ENCODE peak calls at places on chromosomes 3 and 15, in six cellular contexts. F is neuronal stem cell, W is Peyer's patch, L is heart right ventricle, E is transverse colon, G is breast epithelium. Q is an unnamed sample. For H3K4me1, the result is how much of the 10 kb centered on the place peaks cover.

GRCh38 chr3:49805884-49806701 is 3.0 kb downstream of the INKA1 start:
- DNase-seq in F (no peak), W (peak), L (peak), E (peak), G (no peak), Q (peak)

GRCh38 chr3:10263549-10264363 is 15.5 kb downstream of the TATDN2 start:
- DNase-seq in F (no peak), W (peak), L (no peak), E (peak), G (no peak), Q (peak)

GRCh38 chr3:187852842-187853727 is 107.8 kb upstream of the BCL6 start:
- DNase-seq in F (no peak), W (no peak), L (no peak), E (peak), G (no peak), Q (no peak)

GRCh38 chr3:171879472-171879871 is 36.3 kb downstream of the TMEM212 start:
- DNase-seq in F (no peak), W (no peak), L (no peak), E (no peak), G (no peak), Q (no peak)

GRCh38 chr15:75454471-75455418 is 3.3 kb upstream of the SIN3A start:
- DNase-seq in F (peak), W (peak), L (no peak), E (peak), G (peak), Q (peak)

GRCh38 chr15:44033894-44034293 is 161.2 kb downstream of the FRMD5 start:
- DNase-seq in F (no peak), W (no peak), L (no peak), E (no peak), G (no peak), Q (no peak)

GRCh38 chr3:176167272-176167671 is 1030.0 kb downstream of the TBL1XR1 start:
- DNase-seq in F (no peak), W (no peak), L (no peak), E (no peak), G (no peak), Q (no peak)

GRCh38 chr3:138960417-138960852 is 13.4 kb downstream of the FOXL2NB start:
- DNase-seq in F (no peak), W (no peak), L (no peak), E (no peak), G (no peak), Q (no peak)

GRCh38 chr3:62665627-62666433 is 209.4 kb downstream of the CADPS start:
- DNase-seq in F (peak), W (no peak), L (peak), E (peak), G (peak), Q (peak)

GRCh38 chr15:101063891-101064794 is 145.0 kb downstream of the LRRK1 start:
- DNase-seq in F (no peak), W (no peak), L (peak), E (peak), G (no peak), Q (no peak)

GRCh38 chr15:58988011-58988785 is 735 bp downstream of the RNF111 start:
- DNase-seq in F (peak), W (peak), L (peak), E (peak), G (peak), Q (peak)

GRCh38 chr3:103918336-103918735 is 1448.4 kb upstream of the ALCAM start:
- DNase-seq in F (no peak), W (no peak), L (no peak), E (no peak), G (no peak), Q (no peak)

GRCh38 chr3:123397921-123398785 is 50.7 kb downstream of the ADCY5 start:
- DNase-seq in F (no peak), W (no peak), L (no peak), E (no peak), G (no peak), Q (no peak)

GRCh38 chr15:29821416-29822099 is 710 bp downstream of the TJP1 start:
- DNase-seq in F (peak), W (no peak), L (peak), E (peak), G (peak), Q (no peak)

GRCh38 chr15:68224546-68225250 is 4.8 kb downstream of the CLN6 start:
- DNase-seq in F (no peak), W (peak), L (no peak), E (no peak), G (no peak), Q (peak)

GRCh38 chr15:69597061-69597592 is 144.5 kb downstream of the RPLP1 start:
- DNase-seq in F (no peak), W (no peak), L (no peak), E (no peak), G (no peak), Q (no peak)

GRCh38 chr15:57079446-57079845 is 161.0 kb downstream of the TCF12 start:
- DNase-seq in F (no peak), W (no peak), L (no peak), E (no peak), G (no peak), Q (peak)

GRCh38 chr15:85443593-85444328 is 63.4 kb downstream of the AKAP13 start:
- DNase-seq in F (peak), W (no peak), L (no peak), E (no peak), G (no peak), Q (peak)

GRCh38 chr3:152436707-152437615 is 168.2 kb downstream of the MBNL1 start:
- DNase-seq in F (no peak), W (no peak), L (no peak), E (no peak), G (no peak), Q (no peak)

GRCh38 chr3:64818196-64818595 is 130.4 kb upstream of the ADAMTS9 start:
- DNase-seq in F (no peak), W (no peak), L (no peak), E (no peak), G (no peak), Q (no peak)

GRCh38 chr3:151156618-151157216 is 46.3 kb downstream of the GPR171 start:
- DNase-seq in F (peak), W (no peak), L (no peak), E (no peak), G (no peak), Q (peak)

GRCh38 chr3:81302045-81302444 is 459.4 kb downstream of the GBE1 start:
- DNase-seq in F (peak), W (no peak), L (no peak), E (peak), G (no peak), Q (peak)

GRCh38 chr3:197576838-197577237 is 21.1 kb upstream of the BDH1 start:
- DNase-seq in F (no peak), W (no peak), L (no peak), E (no peak), G (no peak), Q (no peak)

GRCh38 chr15:71294636-71295241 is 179.5 kb downstream of the THSD4 start:
- DNase-seq in F (no peak), W (no peak), L (no peak), E (peak), G (no peak), Q (no peak)

GRCh38 chr15:98779463-98780071 is 131.2 kb downstream of the IGF1R start:
- DNase-seq in F (peak), W (peak), L (peak), E (peak), G (peak), Q (peak)

GRCh38 chr3:126753191-126754160 is 49.4 kb downstream of the CHCHD6 start:
- DNase-seq in F (no peak), W (no peak), L (no peak), E (no peak), G (no peak), Q (no peak)

GRCh38 chr15:99324082-99324620 is 72.9 kb downstream of the LRRC28 start:
- DNase-seq in F (no peak), W (no peak), L (no peak), E (no peak), G (no peak), Q (no peak)

GRCh38 chr3:42013652-42014442 is 51.9 kb upstream of the ULK4 start:
- DNase-seq in F (no peak), W (peak), L (peak), E (peak), G (no peak), Q (peak)

GRCh38 chr3:138694287-138695007 is 85.9 kb downstream of the FAIM start:
- DNase-seq in F (no peak), W (no peak), L (no peak), E (no peak), G (no peak), Q (no peak)

GRCh38 chr3:194777729-194778128 is 92.0 kb downstream of the FAM43A start:
- DNase-seq in F (no peak), W (no peak), L (no peak), E (no peak), G (no peak), Q (no peak)

GRCh38 chr3:24129549-24129948 is 184.5 kb downstream of the NR1D2 start:
- DNase-seq in F (no peak), W (no peak), L (no peak), E (no peak), G (no peak), Q (no peak)

GRCh38 chr15:99731336-99732267 is 1.6 kb downstream of the LYSMD4 start:
- DNase-seq in F (no peak), W (no peak), L (no peak), E (no peak), G (no peak), Q (no peak)

GRCh38 chr15:40327338-40327917 is 3.9 kb downstream of the INAFM2 start:
- DNase-seq in F (no peak), W (no peak), L (no peak), E (no peak), G (no peak), Q (no peak)
- H3K4me1 ChIP-seq in F (under half), W (under half), L (under half), E (under half), G (under half), Q (under half)

DNA sequence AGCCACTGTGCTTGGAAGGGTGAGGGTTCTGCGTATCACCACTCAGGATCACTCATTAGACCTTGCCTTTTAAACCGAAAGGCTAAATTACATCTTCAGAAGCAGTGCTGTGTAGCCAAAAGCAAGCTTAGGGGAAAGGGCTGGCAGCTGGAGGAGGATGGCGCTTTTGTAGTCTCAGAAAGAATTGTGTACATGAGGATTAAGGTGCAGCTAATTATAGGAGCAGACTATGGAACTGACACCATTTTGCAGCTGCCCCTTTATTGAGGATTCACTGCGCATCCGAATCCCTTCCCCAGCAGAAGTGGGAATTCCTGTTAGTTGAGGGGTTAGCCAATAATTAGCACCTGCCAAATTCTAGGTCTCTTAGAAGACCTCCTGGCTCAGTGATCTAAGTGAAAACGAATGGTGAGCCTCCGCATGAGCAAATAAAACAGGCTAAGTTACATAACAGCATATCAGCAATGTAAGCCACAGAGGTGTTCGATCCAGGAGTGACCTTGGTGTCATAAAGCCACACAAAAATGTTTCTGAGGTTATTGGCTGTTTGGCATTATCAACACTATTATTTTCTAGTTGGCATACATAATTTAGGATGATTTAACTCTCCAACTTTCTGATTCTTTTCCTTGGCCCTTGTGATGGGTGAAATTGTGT is 42.6 kb upstream of the SEMA6D start:
- DNase-seq in F (peak), W (no peak), L (no peak), E (no peak), G (no peak), Q (no peak)
- H3K4me1 ChIP-seq in F (under half), W (under half), L (under half), E (under half), G (under half), Q (under half)

GRCh38 chr15:90412356-90413194 is 24.5 kb downstream of the IQGAP1 start:
- DNase-seq in F (no peak), W (peak), L (no peak), E (peak), G (no peak), Q (no peak)

GRCh38 chr15:90405208-90405607 is 17.2 kb downstream of the IQGAP1 start:
- DNase-seq in F (no peak), W (no peak), L (no peak), E (no peak), G (no peak), Q (no peak)

GRCh38 chr15:90407871-90408317 is 19.9 kb downstream of the IQGAP1 start:
- DNase-seq in F (no peak), W (no peak), L (no peak), E (no peak), G (no peak), Q (no peak)

GRCh38 chr15:90411176-90411575 is 23.1 kb downstream of the IQGAP1 start:
- DNase-seq in F (no peak), W (no peak), L (no peak), E (no peak), G (no peak), Q (no peak)

DNA sequence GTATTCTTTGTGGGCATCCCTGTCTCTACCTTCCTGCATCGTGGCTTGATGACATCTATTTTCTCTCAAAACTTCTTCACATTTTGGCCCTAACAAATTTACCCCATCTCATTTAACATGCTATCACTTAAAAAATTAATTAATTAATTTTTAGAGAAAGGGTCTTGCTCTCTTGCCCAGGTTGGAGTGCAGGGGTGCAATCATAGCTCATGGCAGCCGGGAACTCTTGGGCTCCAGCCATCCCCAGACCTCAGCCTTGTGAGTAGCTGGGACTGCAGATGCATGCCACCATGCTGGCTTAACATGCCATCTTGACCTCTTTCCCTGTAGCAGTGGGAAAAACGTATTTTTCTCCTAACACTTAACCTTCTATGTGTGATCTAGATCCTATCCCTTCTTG is 20.6 kb downstream of the IQGAP1 start:
- DNase-seq in F (no peak), W (no peak), L (no peak), E (no peak), G (no peak), Q (no peak)
- H3K4me1 ChIP-seq in F (under half), W (under half), L (under half), E (half or more), G (under half), Q (under half)

DNA sequence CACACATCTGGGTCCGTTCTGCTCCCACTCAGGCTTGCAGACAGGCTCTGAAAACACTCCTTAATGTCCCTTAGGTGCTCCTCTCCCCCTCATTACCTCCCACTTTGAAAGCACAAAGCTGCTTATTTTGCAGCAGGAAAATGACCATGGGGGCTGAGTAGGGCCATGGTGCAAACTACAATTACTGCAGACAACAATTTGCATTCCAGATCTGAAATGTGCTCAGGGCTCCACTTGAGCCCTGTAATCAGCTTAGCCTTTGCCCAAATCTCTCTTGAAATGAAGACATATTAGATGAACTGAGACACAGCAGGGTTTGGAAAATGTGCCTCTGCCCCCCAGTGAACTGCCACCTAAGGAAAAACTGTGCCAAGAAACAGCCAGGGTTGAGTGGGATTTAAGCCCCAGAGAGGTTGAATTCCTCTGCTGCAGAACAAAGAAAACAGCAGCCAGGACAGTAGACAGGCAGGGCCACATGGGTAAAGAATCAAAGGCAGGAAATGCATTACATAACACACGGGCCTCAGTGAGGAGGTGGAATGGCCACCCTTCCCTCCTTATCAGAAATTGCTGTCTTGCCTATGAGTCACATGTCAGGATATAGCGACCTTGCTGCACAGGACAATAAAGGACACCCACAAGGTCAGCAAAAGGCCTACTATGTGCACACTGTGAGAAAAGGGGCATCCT is 126.8 kb upstream of the ARHGEF3 start:
- DNase-seq in F (no peak), W (peak), L (no peak), E (no peak), G (no peak), Q (no peak)
- H3K4me1 ChIP-seq in F (under half), W (under half), L (under half), E (under half), G (under half), Q (under half)

Q was measured in Karpas-422.